ENCODE peak calls at places on chromosomes 3 and 15, in four cellular contexts. X is WTC11, E is K562, D is HepG2. V is an unnamed sample.

GRCh38 chr3:119346076-119346496 is 51.9 kb downstream of the ARHGAP31 start:
- DNase-seq in X (no peak), E (no peak), D (no peak), V (no peak)

GRCh38 chr15:37516628-37517027 is 416.3 kb upstream of the MEIS2 start:
- DNase-seq in X (no peak), E (no peak), D (no peak), V (no peak)

GRCh38 chr15:56040081-56041035 is 46.9 kb upstream of the NEDD4 start:
- DNase-seq in X (no peak), E (peak), D (peak), V (no peak)

GRCh38 chr3:135944831-135945230 is 20.7 kb upstream of the PPP2R3A start:
- DNase-seq in X (no peak), E (no peak), D (no peak), V (no peak)

GRCh38 chr15:69535101-69535638 is 82.6 kb downstream of the RPLP1 start:
- DNase-seq in X (no peak), E (no peak), D (no peak), V (no peak)

GRCh38 chr3:107598926-107599754 is 76.4 kb downstream of the BBX start:
- DNase-seq in X (peak), E (peak), D (peak), V (peak)

GRCh38 chr3:38544926-38545325 is 48.8 kb downstream of the EXOG start:
- DNase-seq in X (no peak), E (no peak), D (no peak), V (no peak)

GRCh38 chr3:37443363-37444035 is 269.1 kb upstream of the LRRFIP2 start:
- DNase-seq in X (no peak), E (no peak), D (no peak), V (no peak)

GRCh38 chr3:194871864-194872668 is 186.4 kb downstream of the FAM43A start:
- DNase-seq in X (no peak), E (no peak), D (no peak), V (no peak)

GRCh38 chr3:180018588-180018987 is 18.1 kb downstream of the PEX5L start:
- DNase-seq in X (no peak), E (no peak), D (no peak), V (no peak)

GRCh38 chr3:52069891-52070290 is 13.5 kb upstream of the DUSP7 start:
- DNase-seq in X (no peak), E (no peak), D (no peak), V (no peak)

GRCh38 chr3:123559040-123559861 is 25.6 kb downstream of the HACD2 start:
- DNase-seq in X (no peak), E (peak), D (peak), V (no peak)

GRCh38 chr3:46524008-46524407 is 26.2 kb downstream of the RTP3 start:
- DNase-seq in X (no peak), E (peak), D (no peak), V (no peak)

GRCh38 chr15:51006336-51006985 is 88.2 kb downstream of the TNFAIP8L3 start:
- DNase-seq in X (no peak), E (no peak), D (no peak), V (no peak)

GRCh38 chr3:10249833-10250232 is 1.6 kb downstream of the TATDN2 start:
- DNase-seq in X (no peak), E (no peak), D (peak), V (no peak)

GRCh38 chr15:66901336-66902100 is 163.9 kb upstream of the SMAD3 start:
- DNase-seq in X (no peak), E (no peak), D (no peak), V (no peak)

GRCh38 chr3:69085543-69086132 is 901 bp downstream of the ARL6IP5 start:
- DNase-seq in X (no peak), E (peak), D (no peak), V (no peak)

GRCh38 chr3:121072128-121072527 is 164.1 kb downstream of the STXBP5L start:
- DNase-seq in X (no peak), E (no peak), D (no peak), V (no peak)

GRCh38 chr15:87971076-87971475 is 285.5 kb downstream of the NTRK3 start:
- DNase-seq in X (no peak), E (no peak), D (no peak), V (no peak)

GRCh38 chr3:141261472-141262171 is 30.0 kb downstream of the PXYLP1 start:
- DNase-seq in X (no peak), E (no peak), D (no peak), V (no peak)

GRCh38 chr15:81914734-81915234 is 131.0 kb downstream of the MEX3B start:
- DNase-seq in X (no peak), E (no peak), D (no peak), V (no peak)

GRCh38 chr3:184042617-184043016 is 10.2 kb upstream of the HTR3C start:
- DNase-seq in X (no peak), E (no peak), D (no peak), V (no peak)

GRCh38 chr3:46858996-46859710 is 4.1 kb downstream of the MYL3 start:
- DNase-seq in X (peak), E (no peak), D (no peak), V (no peak)

GRCh38 chr15:77654975-77655374 is 22.3 kb upstream of the LINGO1 start:
- DNase-seq in X (peak), E (peak), D (peak), V (no peak)

GRCh38 chr3:3027976-3028567 is 82.1 kb downstream of the IL5RA start:
- DNase-seq in X (no peak), E (no peak), D (no peak), V (peak)

GRCh38 chr3:41064526-41064925 is 134.8 kb upstream of the CTNNB1 start:
- DNase-seq in X (no peak), E (no peak), D (no peak), V (no peak)

GRCh38 chr3:8743911-8744310 is 10.3 kb downstream of the CAV3 start:
- DNase-seq in X (no peak), E (no peak), D (no peak), V (no peak)

DNA sequence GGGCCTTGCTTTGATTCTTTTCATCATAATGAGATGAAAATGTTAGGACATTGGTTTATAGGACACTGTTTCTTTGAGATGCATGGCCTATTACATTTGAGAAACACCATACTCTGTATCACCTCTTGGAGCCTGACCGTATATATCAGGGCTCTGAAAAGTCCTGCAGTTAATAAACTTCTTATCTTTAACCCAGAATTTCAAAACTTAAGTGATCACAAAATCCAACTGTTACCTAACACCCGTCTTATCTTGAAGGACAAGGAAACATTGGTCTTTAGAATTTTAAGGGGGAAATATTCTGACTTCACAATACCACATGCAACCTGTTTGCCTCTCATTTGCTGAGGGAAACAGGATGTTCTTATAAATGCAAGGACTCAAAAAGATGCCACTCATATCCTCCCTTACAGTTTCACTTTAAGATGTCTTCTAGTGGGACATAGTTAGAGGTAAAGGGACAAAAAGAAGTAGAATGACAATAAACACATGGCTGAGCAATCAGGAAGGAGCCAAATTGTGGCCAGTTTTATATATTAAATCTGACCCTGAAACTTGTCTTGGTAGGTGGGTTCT is 67.8 kb downstream of the CRTC3 start:
- DNase-seq in X (no peak), E (no peak), D (no peak), V (peak)
- TF ChIP-seq ETV6 in X (no peak), E (no peak), D (no peak), V (no peak)

DNA sequence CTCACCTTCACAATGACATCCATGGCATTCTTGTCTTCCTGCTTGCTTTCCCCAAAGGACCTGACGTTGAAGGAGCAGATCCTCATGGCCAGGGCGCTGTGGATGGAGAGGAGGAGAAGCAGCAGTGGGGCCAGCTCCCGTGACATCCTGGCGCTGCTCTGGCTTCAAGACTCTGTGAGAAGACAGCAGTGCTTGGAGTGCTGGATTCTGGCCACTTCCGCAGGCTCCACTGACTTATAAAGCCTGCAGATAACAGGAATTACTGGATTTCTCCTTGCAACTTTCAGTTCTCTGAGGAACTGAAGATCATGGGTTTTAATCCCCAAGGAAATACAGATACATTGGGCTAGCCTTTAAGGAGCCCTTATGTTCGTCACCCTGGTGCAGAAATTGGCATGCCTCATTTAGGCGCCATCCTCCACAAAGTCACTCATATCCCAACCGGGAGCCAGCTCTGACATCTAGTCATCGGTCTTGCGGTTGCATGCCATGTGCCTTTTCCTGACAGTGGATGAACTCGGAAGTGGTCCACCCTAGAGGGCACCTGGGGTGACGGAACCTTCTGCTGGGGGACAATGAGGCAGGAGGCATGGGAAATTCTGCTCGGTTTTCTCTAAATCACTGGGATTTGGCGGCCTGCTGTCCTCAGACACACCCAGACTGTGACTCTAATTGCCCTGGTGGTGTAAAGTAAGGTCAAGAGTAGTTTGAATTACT is at the start of gene DNASE1L3:
- DNase-seq in X (no peak), E (no peak), D (no peak), V (no peak)
- TF ChIP-seq ETV6 in X (no peak), E (no peak), D (no peak), V (no peak)

GRCh38 chr3:57949779-57950618 is 58.2 kb upstream of the FLNB start:
- DNase-seq in X (no peak), E (no peak), D (peak), V (no peak)

GRCh38 chr3:57953541-57953940 is 54.7 kb upstream of the FLNB start:
- DNase-seq in X (no peak), E (no peak), D (no peak), V (no peak)

GRCh38 chr3:57951106-57951882 is 56.9 kb upstream of the FLNB start:
- DNase-seq in X (no peak), E (peak), D (peak), V (no peak)

GRCh38 chr3:57952651-57953050 is 55.6 kb upstream of the FLNB start:
- DNase-seq in X (no peak), E (no peak), D (no peak), V (no peak)

DNA sequence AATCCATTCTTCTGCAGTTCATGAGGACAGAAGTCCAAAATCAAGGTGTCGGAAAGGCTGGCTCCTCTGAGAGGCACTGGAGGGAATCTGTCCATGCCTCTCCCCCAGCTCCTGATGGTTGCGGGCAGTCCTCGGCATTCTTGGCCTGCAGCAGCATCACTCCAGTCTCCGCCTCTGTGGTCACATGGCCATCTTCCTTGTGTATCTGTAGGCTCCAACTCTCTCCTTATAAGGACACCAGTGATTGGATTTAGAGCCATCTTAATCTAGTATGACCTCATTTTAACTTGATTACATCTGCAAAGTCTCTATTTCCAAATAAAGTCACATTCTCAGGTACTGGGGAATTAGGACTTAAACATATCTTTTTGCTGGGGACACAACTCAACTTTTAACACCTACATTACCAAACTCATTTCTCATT is 56.0 kb upstream of the FLNB start:
- DNase-seq in X (peak), E (peak), D (peak), V (no peak)
- TF ChIP-seq ETV6 in X (no peak), E (no peak), D (no peak), V (no peak)

DNA sequence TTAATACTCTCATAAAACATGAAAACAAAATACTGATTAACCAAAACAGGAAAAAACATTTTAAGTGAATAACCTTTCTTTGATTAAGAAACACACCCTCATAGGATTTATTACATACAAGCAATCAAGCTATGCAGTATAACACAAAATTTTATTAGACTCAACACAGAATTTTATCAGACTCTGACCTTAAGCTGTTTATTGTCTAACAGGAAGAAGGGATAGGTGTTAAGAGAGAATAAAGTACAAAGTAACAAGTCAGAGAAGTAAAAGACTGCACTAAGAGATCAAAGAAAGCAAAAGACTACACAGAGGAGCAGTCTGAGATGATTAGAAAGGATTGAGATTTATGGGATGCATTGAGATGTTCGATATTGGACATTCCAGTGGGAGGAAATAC is 37.6 kb downstream of the ICE2 start:
- DNase-seq in X (no peak), E (no peak), D (no peak), V (no peak)
- TF ChIP-seq ETV6 in X (no peak), E (no peak), D (no peak), V (no peak)

GRCh38 chr15:80636675-80637074 is 58.4 kb upstream of the ABHD17C start:
- DNase-seq in X (peak), E (peak), D (peak), V (no peak)

GRCh38 chr15:80640546-80641121 is 54.5 kb upstream of the ABHD17C start:
- DNase-seq in X (no peak), E (no peak), D (no peak), V (no peak)

GRCh38 chr15:80639168-80639555 is 55.9 kb upstream of the ABHD17C start:
- DNase-seq in X (no peak), E (no peak), D (no peak), V (no peak)

GRCh38 chr15:80637747-80638146 is 57.4 kb upstream of the ABHD17C start:
- DNase-seq in X (no peak), E (no peak), D (no peak), V (no peak)

GRCh38 chr15:80638553-80639167 is 56.5 kb upstream of the ABHD17C start:
- DNase-seq in X (no peak), E (no peak), D (no peak), V (no peak)
- TF ChIP-seq ETV6 in X (no peak), E (no peak), D (no peak), V (no peak)

GRCh38 chr3:171039674-171040073 is 13.2 kb upstream of the SLC2A2 start:
- DNase-seq in X (no peak), E (no peak), D (no peak), V (no peak)
- TF ChIP-seq ETV6 in X (no peak), E (no peak), D (no peak), V (no peak)

GRCh38 chr15:30038667-30039523 is 43.9 kb upstream of the GOLGA8J start:
- DNase-seq in X (no peak), E (no peak), D (no peak), V (no peak)
- TF ChIP-seq ETV6 in X (no peak), E (no peak), D (no peak), V (no peak)